ENCODE peak calls at places on chromosomes 12 and 14, in ten cellular contexts. H is keratinocyte; F is pancreas; X is heart left ventricle; E is tibial nerve; L is Caco-2; K is neural progenitor cell; N is RWPE2; B is lung; V is CD8-positive, alpha-beta T cell. D is an unnamed sample. For H3K27me3, the result is how much of the 10 kb centered on the place peaks cover.

GRCh38 chr12:57215668-57216013 is 953 bp upstream of the NXPH4 start:
- DNase-seq in B (no peak), X (no peak), N (no peak), F (no peak), E (no peak), H (no peak), V (no peak), L (no peak), K (no peak), D (no peak)

GRCh38 chr14:31745741-31746140 is 184.5 kb downstream of the NUBPL start:
- DNase-seq in X (no peak), V (no peak), H (no peak), B (no peak), N (no peak), E (no peak), F (no peak), L (no peak), K (no peak), D (no peak)

GRCh38 chr12:68331869-68332725 is at the start of gene MDM1:
- DNase-seq in N (peak), K (peak), F (peak), L (peak), V (peak), E (peak), B (peak), X (peak), H (peak), D (peak)

GRCh38 chr14:55151601-55152000 is 22.5 kb downstream of the LGALS3 start:
- DNase-seq in H (no peak), X (no peak), B (no peak), N (no peak), K (no peak), L (no peak), E (no peak), V (no peak), F (no peak), D (no peak)

GRCh38 chr14:34081126-34081575 is 130.3 kb upstream of the EGLN3 start:
- DNase-seq in X (peak), H (no peak), B (no peak), V (no peak), E (no peak), N (no peak), L (no peak), F (no peak), K (no peak), D (no peak)

GRCh38 chr12:110548678-110549077 is 34.4 kb downstream of the PPTC7 start:
- DNase-seq in N (no peak), F (no peak), X (peak), H (no peak), B (no peak), E (no peak), V (no peak), L (no peak), K (no peak), D (no peak)

GRCh38 chr12:25716842-25717241 is 163.8 kb upstream of the LMNTD1 start:
- DNase-seq in K (no peak), V (no peak), E (no peak), L (no peak), X (no peak), H (no peak), N (no peak), F (no peak), B (no peak), D (no peak)

GRCh38 chr12:132205271-132206092 is 61.2 kb downstream of the NOC4L start:
- DNase-seq in L (no peak), V (no peak), N (no peak), X (no peak), H (no peak), F (no peak), B (no peak), E (no peak), K (peak), D (no peak)

GRCh38 chr14:63949696-63950095 is 96.9 kb downstream of the SYNE2 start:
- DNase-seq in K (no peak), B (no peak), X (no peak), L (no peak), H (no peak), E (no peak), V (no peak), N (no peak), F (no peak), D (no peak)

GRCh38 chr12:24937553-24938244 is 11.2 kb downstream of the BCAT1 start:
- DNase-seq in E (no peak), B (no peak), F (no peak), L (no peak), X (no peak), K (no peak), V (no peak), H (no peak), N (no peak), D (no peak)

GRCh38 chr14:51304428-51304827 is 64.4 kb downstream of the TMX1 start:
- DNase-seq in B (no peak), K (no peak), V (no peak), E (no peak), L (no peak), X (no peak), N (no peak), H (no peak), F (no peak), D (no peak)

GRCh38 chr12:89239534-89239933 is 112.8 kb downstream of the DUSP6 start:
- DNase-seq in K (no peak), X (no peak), H (no peak), V (no peak), E (no peak), N (no peak), F (no peak), B (no peak), L (no peak), D (no peak)

GRCh38 chr14:54251356-54251755 is 145.5 kb upstream of the CDKN3 start:
- DNase-seq in L (no peak), F (no peak), B (no peak), E (no peak), X (peak), V (no peak), K (no peak), N (no peak), H (no peak), D (no peak)

GRCh38 chr14:35320472-35320871 is 28.3 kb downstream of the PSMA6 start:
- DNase-seq in N (no peak), X (no peak), E (no peak), V (no peak), H (no peak), L (no peak), B (no peak), F (no peak), K (no peak), D (no peak)

GRCh38 chr14:99234982-99235491 is 37.0 kb downstream of the BCL11B start:
- DNase-seq in L (no peak), F (no peak), K (peak), X (no peak), V (no peak), H (no peak), B (no peak), N (no peak), E (no peak), D (no peak)

GRCh38 chr14:101022916-101023435 is 119.5 kb upstream of the RTL1 start:
- DNase-seq in N (peak), B (no peak), V (no peak), E (no peak), K (no peak), H (no peak), X (no peak), L (peak), F (no peak), D (no peak)

GRCh38 chr12:106248177-106248848 is 493 bp upstream of the CKAP4 start:
- DNase-seq in B (peak), L (peak), E (no peak), N (peak), F (peak), V (no peak), X (peak), H (no peak), K (peak), D (peak)

GRCh38 chr12:43285248-43285647 is 266.8 kb downstream of the ADAMTS20 start:
- DNase-seq in F (no peak), X (no peak), L (no peak), E (no peak), B (no peak), H (peak), N (no peak), K (no peak), V (no peak), D (no peak)

GRCh38 chr14:21066882-21067502 is 3.1 kb upstream of the ARHGEF40 start:
- DNase-seq in F (no peak), E (no peak), B (no peak), N (no peak), V (no peak), K (no peak), X (no peak), L (no peak), H (no peak), D (no peak)

GRCh38 chr14:93302688-93303581 is 29.9 kb downstream of the BTBD7 start:
- DNase-seq in V (no peak), B (no peak), L (no peak), K (peak), E (no peak), X (no peak), H (no peak), F (no peak), N (no peak), D (no peak)

GRCh38 chr12:88726806-88727722 is 146.8 kb upstream of the KITLG start:
- DNase-seq in V (no peak), N (no peak), X (no peak), F (no peak), H (no peak), E (no peak), L (no peak), B (no peak), K (no peak), D (no peak)

GRCh38 chr12:60257063-60257462 is 661.2 kb downstream of the SLC16A7 start:
- DNase-seq in X (no peak), E (no peak), L (peak), F (no peak), H (no peak), V (no peak), K (peak), B (no peak), N (no peak), D (no peak)

GRCh38 chr14:79581912-79582576 is 629.3 kb downstream of the DIO2 start:
- DNase-seq in X (no peak), V (no peak), F (no peak), K (no peak), N (no peak), L (no peak), B (no peak), E (no peak), H (no peak), D (no peak)

DNA sequence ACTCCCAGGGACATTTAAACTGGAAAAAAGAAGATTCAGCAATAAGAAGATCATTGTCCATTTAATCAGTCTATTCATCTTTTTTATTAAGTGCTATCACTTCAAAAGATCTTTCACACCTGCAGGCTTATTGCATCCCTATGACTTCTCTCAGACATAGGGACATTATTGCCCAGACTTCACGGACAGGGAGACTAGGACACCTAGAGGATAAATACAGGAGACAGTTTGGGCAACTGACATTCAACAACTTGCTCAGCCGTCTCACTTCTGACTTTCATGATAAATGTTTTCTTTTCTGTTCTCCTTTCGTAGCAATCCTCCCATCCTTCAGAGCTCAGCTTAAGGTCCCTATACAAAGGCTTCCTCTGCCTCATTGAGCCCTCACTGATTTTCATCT is 84.3 kb downstream of the TMEM30B start:
- DNase-seq in B (no peak), E (no peak), X (no peak), H (no peak), N (no peak), L (no peak), V (no peak), K (no peak), F (no peak), D (no peak)
- TF ChIP-seq CTCF in B (no peak), E (no peak), X (no peak), H (no peak), N (peak), L (no peak), V (no peak), K (no peak), F (no peak), D (no peak)

DNA sequence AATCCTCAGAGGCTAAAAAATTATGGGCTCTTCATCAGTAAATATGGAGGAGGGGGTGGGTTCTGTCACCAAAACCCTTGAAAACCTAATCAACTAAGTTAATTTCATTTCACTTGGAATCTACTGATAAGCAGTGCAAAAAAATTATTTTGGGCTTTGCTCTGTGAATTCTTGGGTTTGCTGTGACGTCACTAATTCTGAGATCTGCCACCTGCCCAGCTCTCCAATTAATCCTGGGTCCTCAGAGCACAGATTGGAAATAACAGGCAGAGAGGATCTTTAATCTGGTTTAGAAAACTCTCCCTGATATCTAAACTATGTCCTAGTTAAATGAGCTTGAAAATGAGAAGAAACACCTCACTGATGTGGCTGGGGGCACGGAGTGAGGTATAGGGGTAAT is 903.2 kb downstream of the AACS start:
- DNase-seq in N (no peak), K (no peak), E (no peak), H (no peak), B (no peak), X (no peak), F (no peak), L (no peak), V (no peak), D (no peak)
- H3K27me3 ChIP-seq in N (under half), K (under half), E (under half), H (under half), B (under half), X (under half), F (under half), L (under half), V (under half), D (under half)

GRCh38 chr12:49340095-49340870 is 3.3 kb upstream of the C1QL4 start:
- DNase-seq in B (no peak), H (no peak), V (no peak), K (no peak), E (no peak), L (no peak), X (no peak), N (peak), F (no peak), D (no peak)
- H3K4me3 ChIP-seq in B (no peak), H (no peak), V (no peak), K (no peak), E (no peak), L (no peak), X (no peak), N (no peak), F (no peak), D (no peak)

GRCh38 chr12:124324803-124325705 is 30.2 kb downstream of the RFLNA start:
- DNase-seq in N (no peak), B (no peak), H (no peak), F (no peak), V (no peak), X (no peak), E (no peak), L (no peak), K (no peak), D (no peak)
- TF ChIP-seq CTCF in N (no peak), B (no peak), H (no peak), F (no peak), V (no peak), X (no peak), E (no peak), L (no peak), K (no peak), D (no peak)

DNA sequence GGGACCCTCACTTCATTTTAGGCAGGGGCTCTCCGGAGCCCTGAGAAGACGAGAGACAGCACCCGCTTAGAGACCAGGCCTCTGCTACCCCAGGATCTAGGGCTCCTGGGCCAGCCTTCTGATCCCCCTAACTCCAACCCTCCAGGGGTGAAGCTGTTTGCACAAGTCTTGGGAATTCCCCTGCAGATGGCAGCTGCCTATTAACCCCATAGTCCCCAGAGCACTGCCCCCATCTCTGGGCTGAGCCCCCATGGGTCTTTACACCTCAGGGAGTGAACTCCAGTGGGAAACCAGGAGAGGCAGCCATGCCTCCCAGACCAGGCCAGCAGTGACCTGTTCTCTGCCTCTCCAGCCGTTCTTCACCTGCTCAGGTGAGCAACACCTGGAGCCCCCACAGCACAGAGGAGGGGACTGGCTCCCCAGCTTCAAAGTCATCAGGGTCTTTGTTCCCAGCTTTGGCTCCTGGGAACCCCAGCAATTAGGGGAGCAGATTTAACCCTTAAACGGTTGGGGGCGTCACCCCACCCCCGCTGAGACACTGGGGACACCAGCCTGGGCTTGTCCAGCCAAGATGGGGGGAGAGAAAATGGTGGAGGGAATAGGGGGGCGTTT is 2.3 kb downstream of the WNT10B start:
- DNase-seq in V (no peak), N (no peak), E (no peak), X (no peak), H (no peak), F (no peak), L (no peak), B (no peak), K (no peak), D (no peak)
- H3K27me3 ChIP-seq in V (under half), N (under half), E (under half), X (under half), H (under half), F (under half), L (under half), B (under half), K (half or more), D (half or more)

GRCh38 chr12:13534645-13535398 is 338.3 kb downstream of the EMP1 start:
- DNase-seq in F (peak), X (peak), E (peak), L (peak), V (no peak), K (peak), N (no peak), B (peak), H (peak), D (peak)
- H3K4me3 ChIP-seq in F (no peak), X (peak), E (no peak), L (no peak), V (no peak), K (no peak), N (no peak), B (no peak), H (no peak), D (peak)

GRCh38 chr14:76546426-76547221 is 170.7 kb downstream of the ESRRB start:
- DNase-seq in F (no peak), H (peak), E (no peak), K (peak), X (no peak), V (no peak), L (no peak), B (no peak), N (no peak), D (no peak)
- TF ChIP-seq CTCF in F (no peak), H (peak), E (no peak), K (peak), X (peak), V (no peak), L (peak), B (no peak), N (peak), D (peak)

GRCh38 chr12:115075552-115076170 is 391.7 kb upstream of the TBX3 start:
- DNase-seq in F (no peak), B (no peak), K (no peak), E (no peak), V (no peak), N (no peak), X (no peak), L (no peak), H (no peak), D (no peak)

GRCh38 chr12:115072712-115073111 is 388.7 kb upstream of the TBX3 start:
- DNase-seq in L (no peak), B (no peak), N (no peak), F (no peak), H (no peak), E (no peak), X (no peak), K (peak), V (no peak), D (no peak)

GRCh38 chr12:115070313-115070712 is 386.3 kb upstream of the TBX3 start:
- DNase-seq in L (no peak), K (no peak), B (no peak), V (no peak), E (no peak), H (no peak), F (no peak), N (no peak), X (no peak), D (no peak)
- H3K27me3 ChIP-seq in L (under half), K (under half), B (under half), V (under half), E (under half), H (under half), F (under half), N (under half), X (under half), D (half or more)